ENCODE peak calls at places on chromosome 18, in seven cellular contexts. S, A, K, W, L, N and F are unnamed samples.
A peak's percentile ranks its signal among the peaks of the same experiment; 100 is the strongest.

GRCh38 chr18:55651236-55651635 is 63.2 kb upstream of the TCF4 start:
- DNase-seq in S (no peak), A (no peak), K (no peak), W (no peak), L (no peak), N (no peak), F (no peak)

GRCh38 chr18:57441395-57441794 is 6.2 kb downstream of the ONECUT2 start:
- DNase-seq in S (peak; percentile 43), A (no peak), K (peak; percentile 72), W (no peak), L (no peak), N (peak; percentile 30), F (peak; percentile 46)

GRCh38 chr18:6624271-6624670 is 105.2 kb upstream of the ARHGAP28 start:
- DNase-seq in S (no peak), A (no peak), K (peak; percentile 83), W (no peak), L (peak; percentile 84), N (peak; percentile 81), F (peak; percentile 83)

GRCh38 chr18:55920063-55920462 is 332.1 kb upstream of the TCF4 start:
- DNase-seq in S (no peak), A (no peak), K (no peak), W (no peak), L (no peak), N (no peak), F (no peak)

GRCh38 chr18:41703744-41704530 is 251.1 kb upstream of the PIK3C3 start:
- DNase-seq in S (no peak), A (no peak), K (peak; percentile 50), W (no peak), L (peak; percentile 25), N (peak; percentile 62), F (peak; percentile 8)

GRCh38 chr18:54100920-54101319 is 123.5 kb downstream of the MBD2 start:
- DNase-seq in S (no peak), A (no peak), K (no peak), W (no peak), L (peak; percentile 29), N (peak; percentile 65), F (peak; percentile 19)

GRCh38 chr18:7784171-7784570 is 217.1 kb downstream of the PTPRM start:
- DNase-seq in S (no peak), A (no peak), K (no peak), W (no peak), L (no peak), N (peak; percentile 21), F (no peak)

GRCh38 chr18:6056171-6056932 is 161.0 kb upstream of the TMEM200C start:
- DNase-seq in S (no peak), A (no peak), K (peak; percentile 69), W (no peak), L (peak; percentile 81), N (peak; percentile 75), F (peak; percentile 71)

GRCh38 chr18:62505669-62506494 is 16.9 kb upstream of the ZCCHC2 start:
- DNase-seq in S (no peak), A (no peak), K (peak; percentile 5), W (peak; percentile 56), L (peak; percentile 45), N (no peak), F (peak; percentile 16)

GRCh38 chr18:44602845-44603244 is 77.8 kb upstream of the SETBP1 start:
- DNase-seq in S (no peak), A (no peak), K (peak; percentile 86), W (no peak), L (peak; percentile 14), N (peak; percentile 51), F (no peak)

GRCh38 chr18:44725300-44726096 is 44.8 kb downstream of the SETBP1 start:
- DNase-seq in S (peak; percentile 76), A (peak; percentile 73), K (peak; percentile 73), W (peak; percentile 19), L (peak; percentile 71), N (peak; percentile 70), F (peak; percentile 65)

GRCh38 chr18:61502472-61502871 is 169.2 kb downstream of the CDH20 start:
- DNase-seq in S (no peak), A (no peak), K (peak; percentile 84), W (peak; percentile 19), L (peak; percentile 86), N (peak; percentile 43), F (peak; percentile 80)

GRCh38 chr18:26656944-26657536 is 108.7 kb upstream of the KCTD1 start:
- DNase-seq in S (peak; percentile 86), A (peak; percentile 86), K (peak; percentile 90), W (no peak), L (peak; percentile 70), N (peak; percentile 71), F (peak; percentile 78)

GRCh38 chr18:11887305-11888262 is 20.5 kb downstream of the MPPE1 start:
- DNase-seq in S (no peak), A (no peak), K (no peak), W (no peak), L (no peak), N (peak; percentile 75), F (no peak)

GRCh38 chr18:21803495-21803894 is 62.9 kb downstream of the MIB1 start:
- DNase-seq in S (no peak), A (no peak), K (peak; percentile 63), W (no peak), L (peak; percentile 23), N (peak; percentile 8), F (peak; percentile 61)

GRCh38 chr18:12256946-12257345 is 2.8 kb downstream of the CIDEA start:
- DNase-seq in S (no peak), A (no peak), K (peak; percentile 42), W (no peak), L (no peak), N (peak; percentile 9), F (peak; percentile 46)

GRCh38 chr18:79570266-79571201 is 109.1 kb upstream of the CTDP1 start:
- DNase-seq in S (no peak), A (no peak), K (no peak), W (no peak), L (peak; percentile 60), N (peak; percentile 94), F (peak; percentile 43)

GRCh38 chr18:48325115-48325670 is 84.0 kb downstream of the ZBTB7C start:
- DNase-seq in S (no peak), A (no peak), K (peak; percentile 56), W (no peak), L (no peak), N (no peak), F (no peak)

GRCh38 chr18:28357785-28358401 is 181.0 kb upstream of the CDH2 start:
- DNase-seq in S (no peak), A (no peak), K (no peak), W (no peak), L (peak; percentile 3), N (no peak), F (peak; percentile 5)

GRCh38 chr18:12520442-12520992 is 112.8 kb downstream of the PRELID3A start:
- DNase-seq in S (no peak), A (no peak), K (peak; percentile 25), W (no peak), L (peak; percentile 34), N (peak; percentile 27), F (peak; percentile 25)

GRCh38 chr18:14089781-14090180 is 42.5 kb downstream of the ZNF519 start:
- DNase-seq in S (no peak), A (no peak), K (no peak), W (no peak), L (no peak), N (peak; percentile 5), F (no peak)

GRCh38 chr18:50374170-50374752 is 585 bp upstream of the SKA1 start:
- DNase-seq in S (no peak), A (no peak), K (no peak), W (no peak), L (no peak), N (no peak), F (no peak)

GRCh38 chr18:33466822-33467221 is 26.3 kb upstream of the CCDC178 start:
- DNase-seq in S (no peak), A (no peak), K (no peak), W (no peak), L (no peak), N (no peak), F (no peak)

GRCh38 chr18:33469699-33470098 is 29.2 kb upstream of the CCDC178 start:
- DNase-seq in S (no peak), A (no peak), K (no peak), W (no peak), L (peak; percentile 7), N (peak; percentile 77), F (peak; percentile 15)

GRCh38 chr18:33470229-33470628 is 29.7 kb upstream of the CCDC178 start:
- DNase-seq in S (no peak), A (no peak), K (peak; percentile 53), W (no peak), L (peak; percentile 36), N (peak; percentile 88), F (peak; percentile 5)

GRCh38 chr18:33467531-33467930 is 27.0 kb upstream of the CCDC178 start:
- DNase-seq in S (no peak), A (no peak), K (peak; percentile 65), W (no peak), L (peak; percentile 10), N (peak; percentile 10), F (peak; percentile 0)

GRCh38 chr18:33472554-33472953 is 32.0 kb upstream of the CCDC178 start:
- DNase-seq in S (no peak), A (no peak), K (peak; percentile 1), W (no peak), L (no peak), N (no peak), F (no peak)
- H3K4me3 ChIP-seq in S (no peak overlapping the region), A (no peak overlapping the region), K (no peak overlapping the region), W (no peak overlapping the region), L (no peak overlapping the region), N (no peak overlapping the region), F (no peak overlapping the region)

DNA sequence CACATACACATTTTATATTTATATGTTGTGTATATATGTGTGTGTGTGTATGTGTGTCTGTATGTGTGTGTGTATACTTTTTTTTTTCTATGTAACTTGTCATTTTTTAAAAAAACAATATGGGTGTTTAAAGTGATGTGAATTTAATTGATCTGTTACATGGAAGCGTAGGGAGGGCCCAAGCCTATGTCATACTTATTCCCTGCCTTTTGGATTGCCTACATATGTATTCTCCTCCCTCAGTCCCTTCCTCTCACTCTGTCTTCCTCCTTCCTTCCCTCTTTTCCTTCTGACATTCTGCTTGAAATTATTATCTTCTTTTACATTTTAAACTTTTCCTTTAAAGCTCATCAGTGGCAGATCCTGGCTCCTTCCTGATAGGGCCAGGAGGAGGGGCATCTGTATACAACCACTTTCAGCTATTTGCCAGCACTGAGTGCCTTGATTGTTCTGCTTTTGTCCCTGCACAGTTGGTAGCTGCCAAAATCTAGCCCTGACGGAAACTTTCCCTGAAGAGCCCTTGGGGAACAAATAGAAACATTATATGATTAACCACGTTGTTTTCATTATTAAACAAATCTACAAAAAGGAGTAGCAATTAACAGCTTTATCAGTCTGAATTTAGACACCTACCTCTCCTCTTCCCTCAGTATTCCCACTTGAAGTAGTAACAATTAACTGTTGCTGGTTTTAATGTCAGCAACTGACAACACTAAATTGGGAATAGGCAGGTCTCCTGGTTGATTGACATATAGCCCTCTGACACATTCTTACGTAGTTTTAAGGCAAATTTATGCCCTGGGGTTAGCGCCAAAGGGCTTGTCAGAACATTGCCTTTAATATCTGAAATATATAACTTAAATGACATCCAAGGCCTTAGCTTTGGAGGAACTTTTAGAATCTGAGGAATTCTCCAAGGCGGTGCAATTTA is 7.1 kb downstream of the ASXL3 start:
- DNase-seq in S (no peak), A (no peak), K (no peak), W (no peak), L (no peak), N (no peak), F (no peak)
- H3K4me3 ChIP-seq in S (no peak overlapping the region), A (no peak overlapping the region), K (no peak overlapping the region), W (no peak overlapping the region), L (no peak overlapping the region), N (no peak overlapping the region), F (no peak overlapping the region)

GRCh38 chr18:10504723-10505122 is 21.1 kb upstream of the NAPG start:
- DNase-seq in S (no peak), A (no peak), K (no peak), W (no peak), L (no peak), N (no peak), F (no peak)
- H3K4me3 ChIP-seq in S (no peak overlapping the region), A (no peak overlapping the region), K (no peak overlapping the region), W (no peak overlapping the region), L (no peak overlapping the region), N (no peak overlapping the region), F (no peak overlapping the region)

GRCh38 chr18:49368876-49369440 is 91.5 kb downstream of the DYM start:
- DNase-seq in S (peak; percentile 48), A (peak; percentile 58), K (no peak), W (no peak), L (peak; percentile 73), N (peak; percentile 14), F (no peak)
- H3K4me3 ChIP-seq in S (no peak overlapping the region), A (no peak overlapping the region), K (no peak overlapping the region), W (no peak overlapping the region), L (peak overlapping the region; percentile 9), N (no peak overlapping the region), F (no peak overlapping the region)